ENCODE peak calls at places on chromosomes 11 and 22, in eight cellular contexts. One of them, this sample, is unnamed.

GRCh38 chr22:29846290-29846689 is 8.2 kb upstream of the ASCC2 start:
- DNase-seq in stimulated activated naive CD4-positive, alpha-beta T cell: no peak
- DNase-seq in Right ventricle myocardium superior: no peak
- DNase-seq in GM19239: no peak
- DNase-seq in G401: no peak
- DNase-seq in foreskin keratinocyte: no peak
- DNase-seq in sciatic nerve: no peak
- DNase-seq in heart right ventricle: no peak
- DNase-seq in this sample: no peak

GRCh38 chr11:79018371-79018849 is 422.4 kb downstream of the TENM4 start:
- DNase-seq in Right ventricle myocardium superior: no peak
- DNase-seq in GM19239: no peak
- DNase-seq in stimulated activated naive CD4-positive, alpha-beta T cell: no peak
- DNase-seq in sciatic nerve: no peak
- DNase-seq in G401: no peak
- DNase-seq in foreskin keratinocyte: no peak
- DNase-seq in heart right ventricle: no peak
- DNase-seq in this sample: no peak

GRCh38 chr11:70079691-70080090 is 1.6 kb downstream of the ANO1 start:
- DNase-seq in G401: no peak
- DNase-seq in Right ventricle myocardium superior: no peak
- DNase-seq in foreskin keratinocyte: no peak
- DNase-seq in sciatic nerve: no peak
- DNase-seq in stimulated activated naive CD4-positive, alpha-beta T cell: no peak
- DNase-seq in heart right ventricle: no peak
- DNase-seq in GM19239: no peak
- DNase-seq in this sample: no peak

GRCh38 chr22:39317084-39317755 is 2.2 kb downstream of the RPL3 start:
- DNase-seq in heart right ventricle: no peak
- DNase-seq in foreskin keratinocyte: no peak
- DNase-seq in G401: no peak
- DNase-seq in Right ventricle myocardium superior: no peak
- DNase-seq in stimulated activated naive CD4-positive, alpha-beta T cell: no peak
- DNase-seq in GM19239: no peak
- DNase-seq in sciatic nerve: no peak
- DNase-seq in this sample: no peak

GRCh38 chr11:112453601-112454577 is 193.2 kb upstream of the PLET1 start:
- DNase-seq in stimulated activated naive CD4-positive, alpha-beta T cell: peak
- DNase-seq in foreskin keratinocyte: no peak
- DNase-seq in heart right ventricle: peak
- DNase-seq in Right ventricle myocardium superior: peak
- DNase-seq in G401: peak
- DNase-seq in GM19239: peak
- DNase-seq in sciatic nerve: no peak
- DNase-seq in this sample: no peak

GRCh38 chr11:133931449-133932060 is 25.2 kb downstream of the IGSF9B start:
- DNase-seq in sciatic nerve: no peak
- DNase-seq in stimulated activated naive CD4-positive, alpha-beta T cell: no peak
- DNase-seq in GM19239: no peak
- DNase-seq in Right ventricle myocardium superior: no peak
- DNase-seq in heart right ventricle: no peak
- DNase-seq in foreskin keratinocyte: no peak
- DNase-seq in G401: no peak
- DNase-seq in this sample: no peak

GRCh38 chr11:39817248-39817647 is 1642.2 kb downstream of the LRRC4C start:
- DNase-seq in heart right ventricle: no peak
- DNase-seq in sciatic nerve: no peak
- DNase-seq in stimulated activated naive CD4-positive, alpha-beta T cell: no peak
- DNase-seq in Right ventricle myocardium superior: no peak
- DNase-seq in GM19239: no peak
- DNase-seq in foreskin keratinocyte: no peak
- DNase-seq in G401: no peak
- DNase-seq in this sample: no peak

GRCh38 chr11:125175896-125176575 is 11.5 kb downstream of the PKNOX2 start:
- DNase-seq in GM19239: no peak
- DNase-seq in foreskin keratinocyte: no peak
- DNase-seq in G401: no peak
- DNase-seq in stimulated activated naive CD4-positive, alpha-beta T cell: no peak
- DNase-seq in sciatic nerve: no peak
- DNase-seq in heart right ventricle: no peak
- DNase-seq in Right ventricle myocardium superior: no peak
- DNase-seq in this sample: no peak

GRCh38 chr11:119254239-119254638 is 48.1 kb downstream of the CBL start:
- DNase-seq in sciatic nerve: no peak
- DNase-seq in G401: no peak
- DNase-seq in heart right ventricle: no peak
- DNase-seq in foreskin keratinocyte: no peak
- DNase-seq in stimulated activated naive CD4-positive, alpha-beta T cell: no peak
- DNase-seq in Right ventricle myocardium superior: no peak
- DNase-seq in GM19239: no peak
- DNase-seq in this sample: no peak

GRCh38 chr11:112304914-112305313 is 44.3 kb upstream of the PLET1 start:
- DNase-seq in sciatic nerve: no peak
- DNase-seq in heart right ventricle: no peak
- DNase-seq in foreskin keratinocyte: no peak
- DNase-seq in G401: no peak
- DNase-seq in Right ventricle myocardium superior: no peak
- DNase-seq in GM19239: no peak
- DNase-seq in stimulated activated naive CD4-positive, alpha-beta T cell: no peak
- DNase-seq in this sample: no peak

GRCh38 chr22:30245181-30245984 is 1.2 kb downstream of the LIF start:
- DNase-seq in foreskin keratinocyte: no peak
- DNase-seq in sciatic nerve: no peak
- DNase-seq in G401: no peak
- DNase-seq in Right ventricle myocardium superior: no peak
- DNase-seq in GM19239: no peak
- DNase-seq in stimulated activated naive CD4-positive, alpha-beta T cell: no peak
- DNase-seq in heart right ventricle: no peak
- DNase-seq in this sample: no peak

GRCh38 chr11:83816572-83817187 is 530.5 kb upstream of the CCDC90B start:
- DNase-seq in foreskin keratinocyte: no peak
- DNase-seq in G401: peak
- DNase-seq in Right ventricle myocardium superior: no peak
- DNase-seq in GM19239: no peak
- DNase-seq in stimulated activated naive CD4-positive, alpha-beta T cell: no peak
- DNase-seq in sciatic nerve: no peak
- DNase-seq in heart right ventricle: no peak
- DNase-seq in this sample: peak

This sample was measured in cerebellum.